ENCODE peak calls at places on chromosomes 6 and 20, in five cellular contexts. P is prostate gland; Z is neural crest cell; Q is CD8-positive, alpha-beta T cell; K is neural progenitor cell. S is an unnamed sample.

GRCh38 chr6:130364224-130364780 is 1.5 kb upstream of the TMEM200A start:
- DNase-seq in Q (no peak), Z (no peak), K (no peak), P (no peak), S (no peak)

GRCh38 chr6:19368511-19368910 is 468.7 kb upstream of the ID4 start:
- DNase-seq in P (no peak), K (peak), Z (no peak), Q (no peak), S (no peak)

GRCh38 chr6:122712093-122712863 is 67.2 kb upstream of the FABP7 start:
- DNase-seq in P (no peak), Q (no peak), Z (no peak), K (no peak), S (no peak)

GRCh38 chr20:59495894-59496510 is 108.3 kb upstream of the PHACTR3 start:
- DNase-seq in Q (peak), Z (peak), K (peak), P (peak), S (peak)

GRCh38 chr6:110414669-110415296 is 592 bp downstream of the DDO start:
- DNase-seq in Q (no peak), Z (no peak), P (no peak), K (no peak), S (no peak)

GRCh38 chr20:59007758-59008511 is 881 bp upstream of the CTSZ start:
- DNase-seq in Q (no peak), P (no peak), Z (no peak), K (no peak), S (no peak)

GRCh38 chr6:148431840-148432239 is 89.2 kb downstream of the SASH1 start:
- DNase-seq in Z (no peak), P (no peak), Q (no peak), K (no peak), S (no peak)

GRCh38 chr6:127539292-127539691 is 20.2 kb upstream of the MTCL3 start:
- DNase-seq in Z (no peak), Q (no peak), K (no peak), P (no peak), S (no peak)

GRCh38 chr6:27176096-27176495 is 71.4 kb upstream of the PRSS16 start:
- DNase-seq in Q (no peak), Z (no peak), K (no peak), P (no peak), S (no peak)

GRCh38 chr6:11992086-11992485 is 20.0 kb upstream of the HIVEP1 start:
- DNase-seq in Q (no peak), Z (no peak), P (no peak), K (no peak), S (no peak)

GRCh38 chr6:80637312-80637711 is 530.8 kb downstream of the BCKDHB start:
- DNase-seq in Q (no peak), Z (no peak), K (no peak), P (no peak), S (no peak)

GRCh38 chr20:49187330-49188100 is 619 bp downstream of the STAU1 start:
- DNase-seq in P (peak), K (peak), Z (peak), Q (peak), S (no peak)

GRCh38 chr20:39829255-39829654 is 859.8 kb downstream of the MAFB start:
- DNase-seq in K (peak), Q (no peak), Z (no peak), P (no peak), S (no peak)

GRCh38 chr6:52514514-52514913 is 62.3 kb downstream of the TRAM2 start:
- DNase-seq in Z (no peak), K (no peak), P (no peak), Q (no peak), S (no peak)

GRCh38 chr20:44496976-44497375 is 21.3 kb downstream of the TTPAL start:
- DNase-seq in Z (no peak), K (peak), P (no peak), Q (no peak), S (no peak)

GRCh38 chr6:124684621-124685020 is 277.6 kb upstream of the RNF217 start:
- DNase-seq in P (no peak), Z (no peak), Q (no peak), K (no peak), S (no peak)

GRCh38 chr6:28747631-28748157 is 176.1 kb downstream of the TRIM27 start:
- DNase-seq in Z (peak), P (no peak), K (peak), Q (no peak), S (no peak)

GRCh38 chr20:49045440-49046086 is 549 bp upstream of the CSE1L start:
- DNase-seq in P (peak), Z (no peak), K (no peak), Q (no peak), S (no peak)

GRCh38 chr6:107540465-107540857 is 50.5 kb downstream of the SOBP start:
- DNase-seq in Q (no peak), Z (no peak), P (no peak), K (no peak), S (no peak)

GRCh38 chr6:98787961-98788360 is 46.4 kb upstream of the POU3F2 start:
- DNase-seq in Q (no peak), Z (peak), P (no peak), K (peak), S (no peak)

GRCh38 chr6:126174697-126175096 is 165.2 kb upstream of the CENPW start:
- DNase-seq in Z (no peak), Q (no peak), K (no peak), P (no peak), S (no peak)

GRCh38 chr6:19472850-19473249 is 364.3 kb upstream of the ID4 start:
- DNase-seq in K (peak), Z (no peak), Q (no peak), P (no peak), S (no peak)

GRCh38 chr6:28947831-28948270 is 24.1 kb upstream of the TRIM27 start:
- DNase-seq in Z (no peak), P (no peak), Q (no peak), K (no peak), S (no peak)

GRCh38 chr6:33905081-33905609 is 101.3 kb upstream of the MLN start:
- DNase-seq in Q (peak), K (no peak), P (no peak), Z (no peak), S (no peak)

GRCh38 chr20:36591854-36592641 is 13.5 kb upstream of the RAB5IF start:
- DNase-seq in P (peak), Q (no peak), Z (no peak), K (peak), S (no peak)

GRCh38 chr6:164826831-164827468 is 482.5 kb downstream of the C6orf118 start:
- DNase-seq in Z (no peak), P (no peak), K (no peak), Q (no peak), S (no peak)

GRCh38 chr20:16459019-16459700 is 114.1 kb downstream of the KIF16B start:
- DNase-seq in Z (no peak), P (no peak), K (no peak), Q (no peak), S (no peak)

GRCh38 chr20:46031701-46032254 is 2.8 kb downstream of the SLC12A5 start:
- DNase-seq in Q (no peak), Z (no peak), K (peak), P (no peak), S (peak)

GRCh38 chr20:36860811-36861624 is 14.9 kb upstream of the TLDC2 start:
- DNase-seq in Z (no peak), Q (no peak), K (no peak), P (no peak), S (no peak)

GRCh38 chr20:44056010-44056698 is 130.8 kb downstream of the JPH2 start:
- DNase-seq in K (peak), Z (no peak), P (no peak), Q (peak), S (no peak)

GRCh38 chr20:36631651-36632050 is 14.3 kb downstream of the SLA2 start:
- DNase-seq in Q (no peak), K (no peak), P (no peak), Z (no peak), S (no peak)

GRCh38 chr20:62360854-62361798 is 6.0 kb downstream of the LAMA5 start:
- DNase-seq in K (no peak), Q (no peak), P (no peak), Z (no peak), S (no peak)

GRCh38 chr20:62363920-62364851 is 2.9 kb downstream of the LAMA5 start:
- DNase-seq in Z (no peak), K (peak), Q (no peak), P (peak), S (no peak)

GRCh38 chr20:62362590-62362940 is 4.5 kb downstream of the LAMA5 start:
- DNase-seq in Z (no peak), P (no peak), Q (no peak), K (no peak), S (no peak)

GRCh38 chr20:62362991-62363919 is 3.9 kb downstream of the LAMA5 start:
- DNase-seq in K (peak), P (peak), Q (no peak), Z (no peak), S (no peak)

GRCh38 chr20:62361799-62362589 is 5.1 kb downstream of the LAMA5 start:
- DNase-seq in P (peak), Z (no peak), Q (no peak), K (peak), S (no peak)
- TF ChIP-seq CTCF in P (no peak), Z (no peak), Q (no peak), K (no peak), S (no peak)

GRCh38 chr20:21125072-21125848 is 622 bp upstream of the KIZ start:
- DNase-seq in Q (no peak), Z (peak), P (peak), K (peak), S (no peak)
- TF ChIP-seq CTCF in Q (no peak), Z (peak), P (no peak), K (peak), S (no peak)

DNA sequence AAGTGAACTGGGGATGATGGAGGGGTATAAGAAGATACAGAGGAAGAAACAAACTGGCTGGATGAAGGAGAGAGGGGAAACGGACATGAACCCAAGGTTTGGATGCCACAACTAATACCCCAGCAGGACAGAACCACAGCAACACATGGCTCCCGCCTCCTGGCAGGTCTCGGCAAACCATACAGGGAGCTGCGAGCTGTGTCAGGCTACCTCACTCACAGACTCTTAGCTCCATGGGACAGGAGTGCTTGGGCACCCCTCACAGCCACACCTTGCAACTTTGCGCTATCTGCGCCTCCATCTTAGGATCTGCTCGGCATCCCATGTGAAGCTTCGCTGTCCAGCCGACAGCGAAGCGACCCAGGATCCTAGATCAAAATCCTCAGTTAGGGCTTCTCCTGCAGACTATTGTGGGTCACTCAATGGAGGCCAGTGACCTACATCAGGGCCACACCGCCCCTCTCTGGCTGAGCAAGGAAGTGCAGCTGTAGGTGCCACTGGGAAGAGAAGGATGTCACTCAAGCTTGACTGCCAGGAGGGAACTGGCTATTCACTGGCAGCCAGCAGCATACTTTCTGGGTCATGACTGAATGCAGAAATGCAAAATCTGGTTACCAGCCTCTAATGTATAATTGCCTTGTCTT is 174.4 kb upstream of the RIN2 start:
- DNase-seq in P (peak), Z (peak), K (peak), Q (no peak), S (no peak)
- TF ChIP-seq CTCF in P (peak), Z (peak), K (peak), Q (peak), S (peak)

DNA sequence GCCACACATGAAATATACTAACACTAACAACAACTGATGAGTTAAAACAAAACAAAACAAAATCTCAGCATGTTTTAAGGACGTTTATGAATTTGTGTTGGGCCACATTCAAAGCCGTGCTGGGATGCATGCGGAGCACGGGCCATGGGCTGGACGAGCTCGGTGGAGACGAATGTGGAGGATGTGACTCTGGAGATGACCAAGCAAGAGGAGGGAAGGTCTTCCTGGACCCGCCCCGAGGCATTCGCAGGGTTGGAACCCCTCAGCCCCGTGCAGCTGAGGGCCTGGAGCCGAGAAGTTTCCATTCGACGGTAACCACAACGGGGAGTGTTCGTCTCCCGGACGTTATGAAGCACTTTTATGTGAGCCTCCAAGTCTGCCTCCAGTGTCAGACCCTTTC is 257.5 kb downstream of the THBS2 start:
- DNase-seq in Z (no peak), P (no peak), Q (no peak), K (no peak), S (no peak)
- TF ChIP-seq CTCF in Z (no peak), P (no peak), Q (no peak), K (no peak), S (no peak)

DNA sequence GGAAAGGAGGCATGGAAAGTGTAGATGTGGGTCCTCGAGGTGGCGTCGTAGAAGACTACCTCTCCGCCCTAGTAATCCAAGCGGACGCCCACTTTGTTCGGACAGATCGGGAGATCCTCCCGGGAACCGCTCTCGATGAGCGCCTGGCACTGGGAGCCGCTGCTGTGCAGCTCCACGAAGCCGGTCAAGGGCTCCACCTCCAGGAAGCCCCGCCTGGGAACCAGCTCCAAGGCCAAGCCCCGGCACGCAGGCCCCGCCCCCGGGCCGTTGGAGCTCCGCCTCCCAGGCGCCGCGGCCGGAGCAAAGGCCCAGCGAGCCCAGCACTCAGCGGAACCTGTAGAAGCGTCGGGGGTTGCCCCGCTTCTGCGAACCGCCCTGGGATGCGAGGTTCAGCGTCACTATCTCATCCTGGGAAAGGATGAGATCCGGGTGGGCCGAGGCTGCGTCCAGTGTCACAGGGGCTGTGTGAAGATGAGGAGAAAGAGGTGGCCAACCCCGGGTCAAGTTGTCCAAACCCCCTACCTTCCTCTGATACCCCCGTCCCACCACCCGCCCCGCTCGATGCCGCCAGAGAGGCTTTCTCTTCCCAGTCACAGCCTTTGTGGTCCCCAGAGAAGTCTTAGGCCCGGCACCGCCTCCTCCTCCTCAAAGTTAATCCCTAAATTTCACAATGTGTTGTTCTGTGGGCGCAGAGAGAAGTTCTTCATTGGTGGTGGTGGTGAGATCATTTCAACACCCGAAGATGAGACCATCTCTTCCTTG is 10.8 kb downstream of the TRIM31 start:
- DNase-seq in Z (peak), P (peak), K (peak), Q (peak), S (peak)
- TF ChIP-seq CTCF in Z (no peak), P (no peak), K (no peak), Q (no peak), S (no peak)

DNA sequence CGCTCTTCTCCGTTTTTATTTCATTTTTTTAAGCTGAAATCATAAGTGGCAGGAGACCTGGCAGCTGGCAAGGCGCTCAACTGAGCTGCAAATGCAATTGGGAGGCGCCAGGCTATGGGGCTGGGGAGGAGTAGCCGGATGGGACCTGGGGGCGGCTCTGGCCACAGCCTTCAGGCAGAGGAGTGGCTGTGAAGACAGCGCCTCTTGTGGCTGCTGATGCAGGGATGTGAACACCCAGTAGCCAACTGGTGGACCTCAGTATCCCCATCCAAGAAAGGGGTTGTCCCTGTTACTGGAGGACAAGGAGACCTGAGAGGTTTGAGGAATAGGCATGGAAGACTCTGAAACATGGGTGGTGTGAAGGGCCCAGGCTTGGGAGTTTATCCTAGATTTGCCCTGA is 12.6 kb downstream of the KCNK17 start:
- DNase-seq in Q (no peak), P (no peak), K (peak), Z (peak), S (no peak)
- TF ChIP-seq CTCF in Q (no peak), P (no peak), K (peak), Z (peak), S (peak)

GRCh38 chr6:82057846-82058554 is 189.5 kb downstream of the IBTK start:
- DNase-seq in Q (no peak), P (no peak), K (no peak), Z (no peak), S (no peak)

GRCh38 chr6:82062219-82062618 is 185.3 kb downstream of the IBTK start:
- DNase-seq in Z (no peak), K (no peak), Q (no peak), P (no peak), S (no peak)

DNA sequence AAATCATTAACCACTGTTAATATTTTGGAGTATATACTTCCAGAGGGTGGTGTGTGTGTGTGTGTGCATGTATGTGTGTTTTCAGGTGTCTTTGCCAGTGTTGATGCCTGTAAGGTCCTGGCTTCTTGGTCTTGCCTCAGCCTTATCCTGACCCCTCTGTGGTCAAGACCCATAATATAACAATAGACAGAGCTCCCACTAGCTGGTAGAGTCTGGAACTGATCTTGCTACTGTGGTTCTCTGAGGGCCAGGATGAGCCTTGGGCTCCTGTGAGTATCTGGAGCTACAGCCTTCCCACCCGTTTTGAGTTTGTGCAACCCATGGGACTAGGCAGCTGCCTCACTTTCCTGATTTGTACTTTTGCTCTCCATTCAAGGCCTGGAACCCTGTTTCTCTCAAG is 191.0 kb downstream of the IBTK start:
- DNase-seq in Z (no peak), Q (no peak), K (no peak), P (no peak), S (no peak)
- TF ChIP-seq CTCF in Z (no peak), Q (no peak), K (no peak), P (no peak), S (no peak)

GRCh38 chr20:62838511-62838910 is 21.7 kb downstream of the COL9A3 start:
- DNase-seq in P (no peak), K (no peak), Z (no peak), Q (no peak), S (no peak)
- TF ChIP-seq CTCF in P (no peak), K (no peak), Z (no peak), Q (no peak), S (no peak)

S was measured in D721Med.